ENCODE peak calls at places on chromosomes 12 and 14, in four cellular contexts. One of them, this sample, is unnamed.

GRCh38 chr14:31461545-31461944 is 4.2 kb upstream of the DTD2 start:
- DNase-seq in HL-60: no peak
- DNase-seq in breast epithelium: no peak
- DNase-seq in upper lobe of left lung: no peak
- DNase-seq in this sample: no peak

GRCh38 chr12:101521136-101521535 is 46.0 kb downstream of the SPIC start:
- DNase-seq in HL-60: no peak
- DNase-seq in breast epithelium: no peak
- DNase-seq in upper lobe of left lung: no peak
- DNase-seq in this sample: no peak

GRCh38 chr12:62716866-62717477 is 218.0 kb downstream of the PPM1H start:
- DNase-seq in HL-60: no peak
- DNase-seq in breast epithelium: no peak
- DNase-seq in upper lobe of left lung: no peak
- DNase-seq in this sample: no peak

GRCh38 chr12:56115329-56115728 is 1.1 kb upstream of the RPL41 start:
- DNase-seq in HL-60: no peak
- DNase-seq in breast epithelium: no peak
- DNase-seq in upper lobe of left lung: no peak
- DNase-seq in this sample: no peak

GRCh38 chr12:27859648-27860047 is 79.6 kb upstream of the MANSC4 start:
- DNase-seq in HL-60: no peak
- DNase-seq in breast epithelium: no peak
- DNase-seq in upper lobe of left lung: no peak
- DNase-seq in this sample: no peak

GRCh38 chr14:22416193-22416592 is 172.8 kb downstream of the DAD1 start:
- DNase-seq in HL-60: no peak
- DNase-seq in breast epithelium: no peak
- DNase-seq in upper lobe of left lung: no peak
- DNase-seq in this sample: no peak

GRCh38 chr14:24565766-24566165 is 10.3 kb downstream of the CTSG start:
- DNase-seq in HL-60: no peak
- DNase-seq in breast epithelium: no peak
- DNase-seq in upper lobe of left lung: no peak
- DNase-seq in this sample: no peak

GRCh38 chr12:120037851-120038250 is 48.8 kb downstream of the BICDL1 start:
- DNase-seq in HL-60: no peak
- DNase-seq in breast epithelium: no peak
- DNase-seq in upper lobe of left lung: no peak
- DNase-seq in this sample: no peak

GRCh38 chr12:49279706-49280159 is 14.9 kb downstream of the TUBA1C start:
- DNase-seq in HL-60: no peak
- DNase-seq in breast epithelium: no peak
- DNase-seq in upper lobe of left lung: peak
- DNase-seq in this sample: no peak

GRCh38 chr14:92719890-92720323 is 28.5 kb downstream of the LGMN start:
- DNase-seq in HL-60: no peak
- DNase-seq in breast epithelium: no peak
- DNase-seq in upper lobe of left lung: no peak
- DNase-seq in this sample: no peak

GRCh38 chr12:95998611-95999300 is 2.6 kb upstream of the HAL start:
- DNase-seq in HL-60: peak
- DNase-seq in breast epithelium: no peak
- DNase-seq in upper lobe of left lung: peak
- DNase-seq in this sample: peak

GRCh38 chr14:70394674-70395073 is 22.2 kb downstream of the SYNJ2BP start:
- DNase-seq in HL-60: no peak
- DNase-seq in breast epithelium: no peak
- DNase-seq in upper lobe of left lung: no peak
- DNase-seq in this sample: no peak

GRCh38 chr14:53900499-53900898 is 56.1 kb downstream of the BMP4 start:
- DNase-seq in HL-60: no peak
- DNase-seq in breast epithelium: no peak
- DNase-seq in upper lobe of left lung: peak
- DNase-seq in this sample: no peak

GRCh38 chr14:75223664-75224154 is 47.3 kb upstream of the TMED10 start:
- DNase-seq in HL-60: peak
- DNase-seq in breast epithelium: no peak
- DNase-seq in upper lobe of left lung: peak
- DNase-seq in this sample: no peak

GRCh38 chr14:81455344-81455743 is 55.2 kb upstream of the STON2 start:
- DNase-seq in HL-60: no peak
- DNase-seq in breast epithelium: no peak
- DNase-seq in upper lobe of left lung: no peak
- DNase-seq in this sample: no peak

GRCh38 chr12:10363665-10363921 is 26.2 kb downstream of the KLRK1 start:
- DNase-seq in HL-60: no peak
- DNase-seq in breast epithelium: no peak
- DNase-seq in upper lobe of left lung: no peak
- DNase-seq in this sample: no peak

GRCh38 chr12:99253068-99253467 is 394.5 kb upstream of the GARIN6 start:
- DNase-seq in HL-60: no peak
- DNase-seq in breast epithelium: no peak
- DNase-seq in upper lobe of left lung: no peak
- DNase-seq in this sample: no peak

GRCh38 chr14:99480856-99481744 is at the start of the genes CCNK and SETD3:
- DNase-seq in HL-60: peak
- DNase-seq in breast epithelium: peak
- DNase-seq in upper lobe of left lung: peak
- DNase-seq in this sample: peak

GRCh38 chr14:88904864-88905263 is 80.4 kb downstream of the TTC8 start:
- DNase-seq in HL-60: no peak
- DNase-seq in breast epithelium: no peak
- DNase-seq in upper lobe of left lung: no peak
- DNase-seq in this sample: no peak

GRCh38 chr14:103155013-103155412 is 31.8 kb downstream of the TNFAIP2 start:
- DNase-seq in HL-60: no peak
- DNase-seq in breast epithelium: no peak
- DNase-seq in upper lobe of left lung: peak
- DNase-seq in this sample: no peak

GRCh38 chr12:32501835-32502333 is 102.5 kb downstream of the FGD4 start:
- DNase-seq in HL-60: no peak
- DNase-seq in breast epithelium: no peak
- DNase-seq in upper lobe of left lung: no peak
- DNase-seq in this sample: no peak

DNA sequence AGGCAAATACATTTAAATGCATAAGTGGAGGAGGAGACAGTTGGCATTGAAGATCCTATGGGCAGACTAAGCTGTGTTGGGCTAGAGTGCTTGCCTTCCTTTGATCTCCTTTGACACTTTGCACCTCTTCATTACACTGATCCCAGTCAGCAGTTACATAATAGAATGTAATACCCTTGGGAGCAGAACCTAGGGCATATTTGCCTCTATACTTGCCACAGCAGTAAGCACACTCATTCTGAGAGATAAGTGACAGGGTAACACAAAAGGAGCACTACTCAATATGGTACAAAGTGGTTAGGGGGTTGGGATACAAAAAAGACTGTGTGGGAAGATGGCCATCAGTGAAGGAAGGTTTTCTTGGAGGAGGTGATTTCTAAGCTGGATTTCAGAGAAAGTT is 9.0 kb downstream of the MARS1 start:
- DNase-seq in HL-60: no peak
- DNase-seq in breast epithelium: no peak
- DNase-seq in upper lobe of left lung: no peak
- DNase-seq in this sample: no peak
- TF ChIP-seq POLR2AphosphoS5 in HL-60: no peak
- TF ChIP-seq POLR2AphosphoS5 in breast epithelium: no peak
- TF ChIP-seq POLR2AphosphoS5 in upper lobe of left lung: no peak
- TF ChIP-seq POLR2AphosphoS5 in this sample: no peak

GRCh38 chr12:71704920-71705319 is 19.0 kb downstream of the TMEM19 start:
- DNase-seq in HL-60: no peak
- DNase-seq in breast epithelium: no peak
- DNase-seq in upper lobe of left lung: no peak
- DNase-seq in this sample: no peak
- TF ChIP-seq POLR2AphosphoS5 in HL-60: no peak
- TF ChIP-seq POLR2AphosphoS5 in breast epithelium: no peak
- TF ChIP-seq POLR2AphosphoS5 in upper lobe of left lung: no peak
- TF ChIP-seq POLR2AphosphoS5 in this sample: no peak

DNA sequence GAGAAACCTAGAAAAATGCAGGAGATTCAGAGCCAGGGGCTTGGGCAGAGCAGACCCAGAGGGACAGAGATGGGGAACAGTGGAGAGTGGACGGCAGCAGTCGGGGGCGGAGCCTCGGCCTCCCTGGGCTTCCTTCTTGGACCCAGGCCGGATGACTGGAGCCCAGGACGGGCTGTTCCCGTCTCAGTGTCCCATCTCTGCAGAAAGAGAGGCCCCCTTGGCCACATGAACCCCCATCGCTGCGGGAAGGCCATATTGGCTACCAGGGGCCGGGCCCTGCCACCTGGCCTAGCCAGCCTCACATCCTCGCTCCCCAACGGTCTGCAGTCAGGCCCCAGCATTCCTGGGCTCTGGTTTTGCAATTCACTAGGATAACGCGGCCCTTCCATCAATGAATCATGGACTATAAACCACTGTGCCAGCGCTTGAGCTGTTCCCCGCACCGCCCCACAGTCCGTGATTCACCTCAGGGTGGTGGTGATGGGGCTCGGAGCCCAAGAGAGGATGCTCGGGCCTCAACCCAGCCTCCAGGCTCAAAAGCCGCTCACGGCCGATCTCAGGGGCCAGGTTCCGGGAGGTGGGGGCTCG is 116.5 kb downstream of the RFLNA start:
- DNase-seq in HL-60: no peak
- DNase-seq in breast epithelium: no peak
- DNase-seq in upper lobe of left lung: no peak
- DNase-seq in this sample: no peak
- TF ChIP-seq POLR2AphosphoS5 in HL-60: no peak
- TF ChIP-seq POLR2AphosphoS5 in breast epithelium: peak
- TF ChIP-seq POLR2AphosphoS5 in upper lobe of left lung: no peak
- TF ChIP-seq POLR2AphosphoS5 in this sample: no peak

DNA sequence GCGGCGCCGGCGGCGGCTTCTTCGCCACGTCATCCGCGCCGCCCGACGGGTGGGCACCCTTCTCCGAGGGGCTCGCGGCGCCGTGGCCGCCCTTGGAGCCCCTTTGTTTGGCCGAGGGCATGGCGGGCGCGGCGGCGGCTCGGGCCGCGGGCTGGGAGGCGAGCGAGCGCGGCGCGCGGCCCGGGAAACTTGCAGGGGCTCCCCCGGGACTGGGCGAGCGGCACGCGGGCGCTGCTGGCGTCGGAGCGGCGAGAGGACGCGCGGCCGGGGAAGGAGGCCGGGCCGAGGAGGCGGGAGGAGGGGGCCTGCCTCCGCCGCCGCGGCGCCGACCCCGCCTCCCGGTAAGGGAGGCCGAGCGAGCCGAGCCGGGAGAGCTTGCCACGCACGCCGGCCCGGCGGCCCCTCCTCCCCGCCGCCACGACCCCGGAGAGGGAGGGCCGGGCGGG is at the start of gene CKAP4:
- DNase-seq in HL-60: no peak
- DNase-seq in breast epithelium: peak
- DNase-seq in upper lobe of left lung: peak
- DNase-seq in this sample: peak
- TF ChIP-seq POLR2AphosphoS5 in HL-60: no peak
- TF ChIP-seq POLR2AphosphoS5 in breast epithelium: no peak
- TF ChIP-seq POLR2AphosphoS5 in upper lobe of left lung: peak
- TF ChIP-seq POLR2AphosphoS5 in this sample: no peak

DNA sequence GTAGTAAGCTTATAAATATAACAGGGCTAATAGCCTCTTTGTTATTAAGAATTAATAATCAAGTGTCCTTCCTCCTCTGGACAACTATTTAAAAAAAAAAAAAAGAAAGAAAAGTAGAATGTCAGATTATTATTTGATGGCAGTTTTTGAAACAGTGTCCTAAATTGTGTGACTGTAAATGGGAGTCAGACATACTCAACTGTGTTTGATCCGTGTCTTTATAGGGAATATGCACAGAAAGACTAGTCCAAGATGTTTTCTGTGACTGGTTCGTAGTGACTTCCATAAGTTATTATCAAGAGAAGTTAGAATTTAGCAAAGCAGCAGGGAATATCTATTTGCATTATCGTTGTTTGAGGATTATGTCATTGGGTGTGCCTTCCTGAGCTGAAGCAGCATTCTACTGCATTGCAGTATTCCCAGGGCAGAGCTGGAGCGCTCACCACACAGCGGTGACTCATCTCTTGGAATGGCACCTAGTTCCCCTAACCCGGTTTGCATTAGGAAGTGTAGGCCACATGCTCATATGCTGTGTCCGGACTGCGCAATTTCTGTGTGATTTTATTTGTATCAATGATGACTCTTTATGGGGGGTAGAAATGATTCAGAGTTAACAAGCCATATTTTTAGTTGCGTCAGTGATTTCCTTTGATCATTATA is 7.9 kb downstream of the DYNC1H1 start:
- DNase-seq in HL-60: peak
- DNase-seq in breast epithelium: peak
- DNase-seq in upper lobe of left lung: peak
- DNase-seq in this sample: no peak
- TF ChIP-seq POLR2AphosphoS5 in HL-60: no peak
- TF ChIP-seq POLR2AphosphoS5 in breast epithelium: peak
- TF ChIP-seq POLR2AphosphoS5 in upper lobe of left lung: peak
- TF ChIP-seq POLR2AphosphoS5 in this sample: no peak

DNA sequence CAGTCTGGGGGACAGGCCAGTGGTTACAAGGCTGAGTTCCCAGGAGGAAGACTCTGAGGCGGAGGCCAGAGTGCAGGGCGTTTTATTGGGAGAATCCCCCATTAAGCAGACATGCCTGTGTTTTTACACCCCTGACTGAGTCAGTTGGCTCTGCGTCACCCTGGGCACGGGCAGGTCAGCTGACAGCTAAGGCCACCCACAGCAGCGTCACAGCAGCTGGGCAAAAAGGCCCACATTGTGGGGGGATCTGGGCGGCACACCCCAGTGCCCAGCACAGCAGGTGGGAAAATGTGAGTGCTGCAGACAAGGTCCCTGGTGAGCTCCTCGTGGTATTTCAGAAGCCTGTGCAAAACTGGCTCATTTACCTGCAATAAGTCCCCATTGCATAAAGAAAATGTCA is 184.7 kb downstream of the AACS start:
- DNase-seq in HL-60: no peak
- DNase-seq in breast epithelium: no peak
- DNase-seq in upper lobe of left lung: no peak
- DNase-seq in this sample: no peak
- TF ChIP-seq POLR2AphosphoS5 in HL-60: no peak
- TF ChIP-seq POLR2AphosphoS5 in breast epithelium: no peak
- TF ChIP-seq POLR2AphosphoS5 in upper lobe of left lung: no peak
- TF ChIP-seq POLR2AphosphoS5 in this sample: no peak

DNA sequence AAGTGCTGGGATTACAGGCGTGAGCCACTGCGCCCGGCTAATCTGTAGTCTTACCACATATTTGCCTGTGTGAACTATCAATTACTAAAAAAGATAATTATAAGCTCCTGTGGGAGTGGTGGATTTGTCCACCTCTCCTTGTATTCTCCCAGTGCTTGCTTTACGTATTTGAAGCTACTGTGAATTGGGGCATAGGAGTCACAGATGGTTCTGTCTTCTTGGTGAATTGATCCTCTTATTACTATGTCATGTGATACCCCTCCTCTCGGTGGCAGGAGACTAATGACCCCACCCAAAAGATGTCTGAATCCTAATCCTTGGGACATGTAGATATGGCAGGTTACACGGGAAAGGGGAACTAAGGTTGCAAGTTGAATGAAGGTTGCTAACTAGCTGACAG is 11.8 kb downstream of the GPR132 start:
- DNase-seq in HL-60: no peak
- DNase-seq in breast epithelium: no peak
- DNase-seq in upper lobe of left lung: no peak
- DNase-seq in this sample: no peak
- TF ChIP-seq POLR2AphosphoS5 in HL-60: no peak
- TF ChIP-seq POLR2AphosphoS5 in breast epithelium: no peak
- TF ChIP-seq POLR2AphosphoS5 in upper lobe of left lung: no peak
- TF ChIP-seq POLR2AphosphoS5 in this sample: no peak

This sample was measured in GM12892.